ENCODE peak calls at places on chromosomes 16 and 17, in six cellular contexts. D, H, U, L, S and P are unnamed samples.

GRCh38 chr17:36665417-36665816 is 64.0 kb downstream of the MRM1 start:
- DNase-seq in D (no peak), H (no peak), U (no peak), L (no peak), S (no peak), P (no peak)

GRCh38 chr16:18983565-18984424 is at the start of gene TMC7:
- DNase-seq in D (peak), H (peak), U (peak), L (peak), S (peak), P (peak)

GRCh38 chr17:21036361-21036881 is 6.4 kb downstream of the USP22 start:
- DNase-seq in D (no peak), H (no peak), U (no peak), L (no peak), S (no peak), P (peak)

GRCh38 chr16:14304891-14305459 is 233.9 kb downstream of the MRTFB start:
- DNase-seq in D (no peak), H (no peak), U (no peak), L (no peak), S (no peak), P (no peak)

GRCh38 chr17:35433075-35433894 is 985 bp upstream of the SLFN12 start:
- DNase-seq in D (peak), H (peak), U (peak), L (peak), S (peak), P (peak)

GRCh38 chr17:6599364-6599763 is 41.1 kb downstream of the KIAA0753 start:
- DNase-seq in D (peak), H (no peak), U (no peak), L (no peak), S (no peak), P (no peak)

GRCh38 chr17:40791808-40792436 is 7.8 kb downstream of the KRT28 start:
- DNase-seq in D (peak), H (no peak), U (peak), L (no peak), S (no peak), P (peak)

GRCh38 chr16:10521681-10522274 is 58.6 kb downstream of the EMP2 start:
- DNase-seq in D (peak), H (peak), U (peak), L (peak), S (peak), P (peak)

GRCh38 chr17:48439875-48440505 is 10.0 kb upstream of the SKAP1 start:
- DNase-seq in D (peak), H (no peak), U (peak), L (no peak), S (no peak), P (no peak)

GRCh38 chr17:44464037-44464436 is 39.2 kb downstream of the GPATCH8 start:
- DNase-seq in D (no peak), H (no peak), U (peak), L (no peak), S (no peak), P (no peak)

GRCh38 chr16:85370881-85371651 is 242.1 kb upstream of the GSE1 start:
- DNase-seq in D (peak), H (peak), U (no peak), L (no peak), S (peak), P (peak)

GRCh38 chr16:89344314-89344828 is 126.9 kb downstream of the ZNF778 start:
- DNase-seq in D (no peak), H (no peak), U (no peak), L (no peak), S (no peak), P (no peak)

GRCh38 chr17:53032861-53033271 is 789.9 kb upstream of the KIF2B start:
- DNase-seq in D (peak), H (peak), U (peak), L (peak), S (no peak), P (no peak)

GRCh38 chr17:58043221-58044181 is 36.5 kb upstream of the SRSF1 start:
- DNase-seq in D (no peak), H (no peak), U (no peak), L (no peak), S (no peak), P (no peak)

GRCh38 chr17:47744168-47745036 is 11.4 kb downstream of the TBX21 start:
- DNase-seq in D (no peak), H (no peak), U (no peak), L (no peak), S (no peak), P (no peak)

GRCh38 chr17:70523407-70523806 is 354.1 kb downstream of the KCNJ2 start:
- DNase-seq in D (no peak), H (no peak), U (no peak), L (no peak), S (no peak), P (no peak)

GRCh38 chr16:1781758-1782407 is 488 bp downstream of the SPSB3 start:
- DNase-seq in D (no peak), H (peak), U (peak), L (peak), S (no peak), P (peak)

GRCh38 chr16:15041260-15042011 is 14.4 kb downstream of the NTAN1 start:
- DNase-seq in D (peak), H (peak), U (no peak), L (no peak), S (peak), P (peak)

GRCh38 chr16:78744796-78745464 is 645.5 kb downstream of the WWOX start:
- DNase-seq in D (no peak), H (no peak), U (no peak), L (no peak), S (no peak), P (no peak)

GRCh38 chr16:10745856-10746255 is 2.2 kb downstream of the NUBP1 start:
- DNase-seq in D (no peak), H (no peak), U (no peak), L (no peak), S (peak), P (no peak)

GRCh38 chr16:86010680-86011141 is 111.7 kb downstream of the IRF8 start:
- DNase-seq in D (no peak), H (no peak), U (no peak), L (no peak), S (peak), P (no peak)

GRCh38 chr16:68526143-68526781 is 12.8 kb upstream of the ZFP90 start:
- DNase-seq in D (no peak), H (no peak), U (no peak), L (no peak), S (no peak), P (no peak)

GRCh38 chr16:14491831-14492529 is 138.1 kb downstream of the PARN start:
- DNase-seq in D (no peak), H (no peak), U (no peak), L (no peak), S (no peak), P (no peak)

GRCh38 chr16:72877374-72878028 is 170.4 kb downstream of the ZFHX3 start:
- DNase-seq in D (peak), H (no peak), U (no peak), L (no peak), S (no peak), P (peak)
- H3K4me3 ChIP-seq in D (no peak), H (no peak), U (no peak), L (no peak), S (no peak), P (no peak)

GRCh38 chr17:39222866-39223834 is 2.6 kb downstream of the STAC2 start:
- DNase-seq in D (no peak), H (no peak), U (no peak), L (no peak), S (no peak), P (no peak)

GRCh38 chr17:39224778-39225307 is 902 bp downstream of the STAC2 start:
- DNase-seq in D (no peak), H (no peak), U (no peak), L (no peak), S (no peak), P (no peak)

GRCh38 chr17:39225308-39225973 is at the start of gene STAC2:
- DNase-seq in D (no peak), H (no peak), U (no peak), L (no peak), S (no peak), P (no peak)

GRCh38 chr17:39225974-39226683 is 384 bp upstream of the STAC2 start:
- DNase-seq in D (peak), H (peak), U (no peak), L (peak), S (peak), P (no peak)

DNA sequence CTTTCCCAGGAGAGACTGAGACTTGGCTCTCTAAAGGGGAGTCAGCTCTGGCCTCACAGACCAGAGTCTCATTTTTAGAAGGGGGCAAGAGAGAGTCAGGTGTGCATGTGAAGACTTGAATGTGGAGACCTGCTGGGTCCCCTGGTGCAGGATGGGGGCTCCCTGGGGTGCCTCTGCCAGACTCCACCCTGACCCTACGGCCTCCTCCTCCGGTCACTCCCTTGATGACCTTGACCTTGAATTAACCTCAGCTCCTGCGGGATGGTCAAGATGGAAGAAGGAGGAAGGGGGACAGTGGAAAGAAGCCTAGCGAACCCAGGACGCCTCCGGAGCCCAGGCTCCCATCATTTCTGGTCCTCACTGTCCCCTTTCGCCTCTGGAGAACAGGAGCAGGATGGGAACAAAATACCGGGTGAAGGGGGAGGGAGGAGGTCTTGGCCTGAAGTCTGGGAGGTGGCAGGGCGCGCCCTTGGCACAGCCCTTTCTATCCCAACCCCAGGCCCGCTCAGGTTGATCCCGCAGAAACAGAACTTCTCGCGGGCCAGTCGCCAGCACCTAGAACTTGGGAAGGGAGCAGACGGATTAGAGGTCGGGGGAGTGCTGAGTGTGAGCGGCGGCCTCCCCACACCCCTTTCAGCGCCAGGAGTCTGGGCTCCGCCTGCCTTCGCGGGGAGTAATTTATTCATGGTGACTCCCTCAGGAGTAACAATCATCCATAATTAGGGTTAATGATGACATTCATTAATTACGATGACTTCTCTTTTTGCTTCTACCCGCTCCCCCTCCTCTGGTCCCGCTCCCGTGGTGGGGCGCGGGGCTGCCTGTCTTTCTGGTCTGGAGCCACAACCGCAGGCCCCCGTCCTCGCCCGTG is 1.6 kb downstream of the STAC2 start:
- DNase-seq in D (no peak), H (no peak), U (no peak), L (peak), S (no peak), P (no peak)
- H3K4me3 ChIP-seq in D (no peak), H (no peak), U (no peak), L (peak), S (peak), P (no peak)

GRCh38 chr16:61872778-61873119 is 163.5 kb downstream of the CDH8 start:
- DNase-seq in D (no peak), H (no peak), U (no peak), L (no peak), S (no peak), P (no peak)
- H3K4me3 ChIP-seq in D (no peak), H (no peak), U (no peak), L (no peak), S (no peak), P (no peak)

DNA sequence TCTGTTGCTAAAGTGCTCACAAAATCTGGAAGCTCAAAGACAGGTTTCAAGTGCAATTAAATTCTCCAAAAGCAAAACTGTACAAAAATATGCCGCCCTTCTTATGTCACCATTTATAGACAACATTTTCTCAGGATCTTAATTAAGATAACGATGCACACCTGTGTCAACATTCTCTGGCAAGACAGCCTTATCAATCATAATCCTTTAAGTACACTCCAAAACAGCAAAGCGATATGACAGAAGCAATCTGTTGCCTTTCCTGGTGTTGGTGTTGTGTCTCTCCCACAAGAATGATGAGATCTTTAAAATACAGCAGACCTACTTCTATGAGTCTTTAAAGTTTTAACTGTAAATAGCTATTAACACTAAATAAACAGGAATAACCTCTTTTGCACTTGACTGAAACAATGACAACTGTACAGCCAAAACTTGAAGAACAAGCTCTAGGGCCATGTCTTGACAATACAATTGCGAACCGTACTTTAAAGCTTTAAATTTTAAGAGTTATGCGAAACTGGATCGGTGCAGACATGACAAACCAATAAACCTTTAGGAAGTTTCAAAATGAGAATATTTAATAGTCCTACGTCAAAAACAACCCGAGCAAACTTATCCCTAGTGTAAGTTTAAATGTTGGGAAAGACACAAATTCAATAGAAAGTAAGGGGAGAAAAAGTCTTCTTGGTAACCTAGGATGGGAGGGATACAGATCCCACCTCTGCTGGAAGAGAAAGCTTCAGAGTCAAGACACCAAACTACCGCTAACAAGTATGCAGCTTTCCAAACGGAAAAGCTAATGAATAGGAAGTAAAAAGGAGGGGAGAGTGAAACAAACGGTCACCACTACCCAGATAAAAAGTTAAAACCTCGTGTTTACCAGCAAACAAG is 3.3 kb upstream of the IRX5 start:
- DNase-seq in D (no peak), H (no peak), U (peak), L (no peak), S (no peak), P (no peak)
- H3K4me3 ChIP-seq in D (peak), H (no peak), U (peak), L (peak), S (no peak), P (peak)

GRCh38 chr17:31688704-31689103 is 170.3 kb downstream of the COPRS start:
- DNase-seq in D (no peak), H (no peak), U (no peak), L (no peak), S (no peak), P (no peak)
- H3K4me3 ChIP-seq in D (no peak), H (no peak), U (no peak), L (no peak), S (no peak), P (no peak)